ENCODE peak calls at places on chromosomes 7 and 10, in nine cellular contexts. R is activated CD4-positive, CD25-positive, alpha-beta regulatory T cell; W is lung microvascular endothelial cell; F is SK-N-DZ; A is WERI-Rb-1; V is AML-193; J is activated naive CD4-positive, alpha-beta T cell treated with anti-CD3 and anti-CD28 coated beads, Interleukin-2, amount 10 ng/mL, durations not matched to agents 7 days and 5 days; L is aorta; H is NCI-H774. S is an unnamed sample.

GRCh38 chr10:12556057-12556456 is 206.7 kb downstream of the CAMK1D start:
- DNase-seq in F (no peak), V (no peak), W (no peak), R (no peak), H (no peak), L (no peak), J (no peak), A (no peak), S (no peak)

GRCh38 chr7:134548877-134549276 is at the start of gene AKR1B15:
- DNase-seq in W (no peak), R (no peak), F (no peak), H (no peak), A (no peak), V (no peak), L (no peak), J (no peak), S (no peak)

GRCh38 chr7:26036092-26036491 is 115.9 kb upstream of the NFE2L3 start:
- DNase-seq in R (no peak), A (no peak), L (no peak), F (no peak), V (no peak), W (no peak), H (no peak), J (no peak), S (no peak)

GRCh38 chr10:102919237-102919959 is 1.3 kb downstream of the CNNM2 start:
- DNase-seq in V (no peak), L (peak; percentile 58), F (peak; percentile 43), R (no peak), H (no peak), A (no peak), W (peak; percentile 35), J (peak; percentile 43), S (no peak)

GRCh38 chr10:29163746-29164145 is 125.1 kb upstream of the LYZL1 start:
- DNase-seq in F (no peak), A (no peak), V (no peak), L (no peak), R (no peak), H (no peak), W (no peak), J (no peak), S (peak; percentile 51)

GRCh38 chr7:44756904-44757303 is 8.3 kb downstream of the ZMIZ2 start:
- DNase-seq in V (no peak), L (no peak), W (no peak), F (no peak), A (no peak), J (no peak), H (no peak), R (no peak), S (no peak)

GRCh38 chr7:149821191-149822148 is 16.7 kb upstream of the ZNF862 start:
- DNase-seq in L (peak; percentile 42), F (no peak), A (no peak), W (no peak), R (no peak), J (no peak), H (no peak), V (no peak), S (no peak)

GRCh38 chr7:1937252-1937605 is 267.2 kb downstream of the ELFN1 start:
- DNase-seq in R (no peak), L (peak; percentile 30), A (no peak), V (no peak), W (no peak), J (no peak), H (no peak), F (no peak), S (no peak)

GRCh38 chr10:22899307-22899706 is 28.5 kb upstream of the ARMC3 start:
- DNase-seq in V (no peak), W (no peak), H (no peak), R (no peak), A (no peak), F (no peak), J (no peak), L (no peak), S (no peak)

GRCh38 chr7:960269-960871 is 5.9 kb upstream of the ADAP1 start:
- DNase-seq in A (no peak), R (no peak), V (no peak), F (peak; percentile 76), L (peak; percentile 44), J (no peak), H (no peak), W (no peak), S (no peak)